ENCODE peak calls at places on chromosomes 5 and 9, in seven cellular contexts. One of them, this sample, is unnamed.

GRCh38 chr5:73625314-73625904 is 587 bp upstream of the ARHGEF28 start:
- DNase-seq in esophagus squamous epithelium: no peak
- DNase-seq in SK-N-SH: no peak
- DNase-seq in cardiac fibroblast: peak
- DNase-seq in upper lobe of right lung: no peak
- DNase-seq in heart left ventricle: no peak
- DNase-seq in HL-60: no peak
- DNase-seq in this sample: no peak

GRCh38 chr9:112286906-112287305 is 46.5 kb downstream of the PTBP3 start:
- DNase-seq in esophagus squamous epithelium: no peak
- DNase-seq in SK-N-SH: no peak
- DNase-seq in cardiac fibroblast: no peak
- DNase-seq in upper lobe of right lung: no peak
- DNase-seq in heart left ventricle: no peak
- DNase-seq in HL-60: no peak
- DNase-seq in this sample: no peak

GRCh38 chr5:1500411-1501091 is 23.2 kb downstream of the LPCAT1 start:
- DNase-seq in esophagus squamous epithelium: no peak
- DNase-seq in SK-N-SH: no peak
- DNase-seq in cardiac fibroblast: peak
- DNase-seq in upper lobe of right lung: peak
- DNase-seq in heart left ventricle: peak
- DNase-seq in HL-60: no peak
- DNase-seq in this sample: no peak

GRCh38 chr9:100602302-100602930 is 24.5 kb downstream of the CAVIN4 start:
- DNase-seq in esophagus squamous epithelium: no peak
- DNase-seq in SK-N-SH: peak
- DNase-seq in cardiac fibroblast: peak
- DNase-seq in upper lobe of right lung: no peak
- DNase-seq in heart left ventricle: no peak
- DNase-seq in HL-60: no peak
- DNase-seq in this sample: peak

GRCh38 chr9:95089916-95090791 is 227.4 kb downstream of the FANCC start:
- DNase-seq in esophagus squamous epithelium: no peak
- DNase-seq in SK-N-SH: peak
- DNase-seq in cardiac fibroblast: no peak
- DNase-seq in upper lobe of right lung: no peak
- DNase-seq in heart left ventricle: peak
- DNase-seq in HL-60: no peak
- DNase-seq in this sample: no peak

GRCh38 chr9:6931913-6932312 is 174.1 kb downstream of the KDM4C start:
- DNase-seq in esophagus squamous epithelium: no peak
- DNase-seq in SK-N-SH: no peak
- DNase-seq in cardiac fibroblast: peak
- DNase-seq in upper lobe of right lung: no peak
- DNase-seq in heart left ventricle: peak
- DNase-seq in HL-60: no peak
- DNase-seq in this sample: no peak

GRCh38 chr5:28810751-28811136 is 1772.4 kb upstream of the CDH9 start:
- DNase-seq in esophagus squamous epithelium: no peak
- DNase-seq in SK-N-SH: no peak
- DNase-seq in cardiac fibroblast: no peak
- DNase-seq in upper lobe of right lung: no peak
- DNase-seq in heart left ventricle: no peak
- DNase-seq in HL-60: no peak
- DNase-seq in this sample: no peak

GRCh38 chr9:34957492-34958410 is at the start of gene PHF24:
- DNase-seq in esophagus squamous epithelium: no peak
- DNase-seq in SK-N-SH: peak
- DNase-seq in cardiac fibroblast: peak
- DNase-seq in upper lobe of right lung: no peak
- DNase-seq in heart left ventricle: no peak
- DNase-seq in HL-60: no peak
- DNase-seq in this sample: peak

GRCh38 chr9:129910628-129911567 is 75.6 kb downstream of the USP20 start:
- DNase-seq in esophagus squamous epithelium: no peak
- DNase-seq in SK-N-SH: no peak
- DNase-seq in cardiac fibroblast: peak
- DNase-seq in upper lobe of right lung: no peak
- DNase-seq in heart left ventricle: no peak
- DNase-seq in HL-60: peak
- DNase-seq in this sample: no peak

GRCh38 chr9:8895498-8896224 is 1096.1 kb upstream of the DMAC1 start:
- DNase-seq in esophagus squamous epithelium: no peak
- DNase-seq in SK-N-SH: peak
- DNase-seq in cardiac fibroblast: peak
- DNase-seq in upper lobe of right lung: no peak
- DNase-seq in heart left ventricle: no peak
- DNase-seq in HL-60: no peak
- DNase-seq in this sample: peak

GRCh38 chr5:33997331-33997983 is 10.4 kb downstream of the AMACR start:
- DNase-seq in esophagus squamous epithelium: no peak
- DNase-seq in SK-N-SH: peak
- DNase-seq in cardiac fibroblast: peak
- DNase-seq in upper lobe of right lung: peak
- DNase-seq in heart left ventricle: peak
- DNase-seq in HL-60: peak
- DNase-seq in this sample: peak

GRCh38 chr5:74316064-74316586 is 324.4 kb downstream of the ENC1 start:
- DNase-seq in esophagus squamous epithelium: no peak
- DNase-seq in SK-N-SH: peak
- DNase-seq in cardiac fibroblast: peak
- DNase-seq in upper lobe of right lung: no peak
- DNase-seq in heart left ventricle: no peak
- DNase-seq in HL-60: no peak
- DNase-seq in this sample: peak

GRCh38 chr5:58459276-58459859 is 518 bp downstream of the PLK2 start:
- DNase-seq in esophagus squamous epithelium: no peak
- DNase-seq in SK-N-SH: no peak
- DNase-seq in cardiac fibroblast: peak
- DNase-seq in upper lobe of right lung: no peak
- DNase-seq in heart left ventricle: peak
- DNase-seq in HL-60: no peak
- DNase-seq in this sample: no peak

GRCh38 chr5:113520429-113520828 is 6.9 kb downstream of the YTHDC2 start:
- DNase-seq in esophagus squamous epithelium: no peak
- DNase-seq in SK-N-SH: no peak
- DNase-seq in cardiac fibroblast: no peak
- DNase-seq in upper lobe of right lung: no peak
- DNase-seq in heart left ventricle: no peak
- DNase-seq in HL-60: no peak
- DNase-seq in this sample: no peak

GRCh38 chr9:130847306-130848217 is 12.5 kb downstream of the ABL1 start:
- DNase-seq in esophagus squamous epithelium: no peak
- DNase-seq in SK-N-SH: peak
- DNase-seq in cardiac fibroblast: peak
- DNase-seq in upper lobe of right lung: no peak
- DNase-seq in heart left ventricle: peak
- DNase-seq in HL-60: no peak
- DNase-seq in this sample: no peak

GRCh38 chr9:121288874-121289553 is 21.1 kb downstream of the GSN start:
- DNase-seq in esophagus squamous epithelium: no peak
- DNase-seq in SK-N-SH: no peak
- DNase-seq in cardiac fibroblast: peak
- DNase-seq in upper lobe of right lung: peak
- DNase-seq in heart left ventricle: peak
- DNase-seq in HL-60: peak
- DNase-seq in this sample: peak

GRCh38 chr5:71748360-71748759 is 29.3 kb downstream of the CARTPT start:
- DNase-seq in esophagus squamous epithelium: no peak
- DNase-seq in SK-N-SH: peak
- DNase-seq in cardiac fibroblast: no peak
- DNase-seq in upper lobe of right lung: no peak
- DNase-seq in heart left ventricle: peak
- DNase-seq in HL-60: no peak
- DNase-seq in this sample: no peak

GRCh38 chr5:135559342-135559741 is 19.4 kb downstream of the CXCL14 start:
- DNase-seq in esophagus squamous epithelium: no peak
- DNase-seq in SK-N-SH: no peak
- DNase-seq in cardiac fibroblast: no peak
- DNase-seq in upper lobe of right lung: no peak
- DNase-seq in heart left ventricle: no peak
- DNase-seq in HL-60: no peak
- DNase-seq in this sample: no peak

GRCh38 chr9:18675345-18675744 is 201.4 kb downstream of the ADAMTSL1 start:
- DNase-seq in esophagus squamous epithelium: no peak
- DNase-seq in SK-N-SH: no peak
- DNase-seq in cardiac fibroblast: peak
- DNase-seq in upper lobe of right lung: no peak
- DNase-seq in heart left ventricle: no peak
- DNase-seq in HL-60: no peak
- DNase-seq in this sample: no peak

GRCh38 chr5:76728965-76729364 is 13.0 kb downstream of the F2R start:
- DNase-seq in esophagus squamous epithelium: no peak
- DNase-seq in SK-N-SH: no peak
- DNase-seq in cardiac fibroblast: no peak
- DNase-seq in upper lobe of right lung: no peak
- DNase-seq in heart left ventricle: no peak
- DNase-seq in HL-60: no peak
- DNase-seq in this sample: no peak

GRCh38 chr5:66144799-66145390 is 795 bp downstream of the SREK1 start:
- DNase-seq in esophagus squamous epithelium: peak
- DNase-seq in SK-N-SH: no peak
- DNase-seq in cardiac fibroblast: no peak
- DNase-seq in upper lobe of right lung: no peak
- DNase-seq in heart left ventricle: no peak
- DNase-seq in HL-60: no peak
- DNase-seq in this sample: no peak

GRCh38 chr9:98455957-98456621 is 200.6 kb upstream of the TBC1D2 start:
- DNase-seq in esophagus squamous epithelium: no peak
- DNase-seq in SK-N-SH: no peak
- DNase-seq in cardiac fibroblast: peak
- DNase-seq in upper lobe of right lung: no peak
- DNase-seq in heart left ventricle: no peak
- DNase-seq in HL-60: no peak
- DNase-seq in this sample: no peak

GRCh38 chr9:119802621-119803020 is 433.4 kb upstream of the BRINP1 start:
- DNase-seq in esophagus squamous epithelium: no peak
- DNase-seq in SK-N-SH: no peak
- DNase-seq in cardiac fibroblast: no peak
- DNase-seq in upper lobe of right lung: no peak
- DNase-seq in heart left ventricle: peak
- DNase-seq in HL-60: no peak
- DNase-seq in this sample: peak

GRCh38 chr5:107426209-107426608 is 244.5 kb downstream of the EFNA5 start:
- DNase-seq in esophagus squamous epithelium: no peak
- DNase-seq in SK-N-SH: no peak
- DNase-seq in cardiac fibroblast: no peak
- DNase-seq in upper lobe of right lung: no peak
- DNase-seq in heart left ventricle: no peak
- DNase-seq in HL-60: no peak
- DNase-seq in this sample: no peak

GRCh38 chr9:93501406-93501805 is 48.0 kb upstream of the FAM120AOS start:
- DNase-seq in esophagus squamous epithelium: no peak
- DNase-seq in SK-N-SH: no peak
- DNase-seq in cardiac fibroblast: no peak
- DNase-seq in upper lobe of right lung: no peak
- DNase-seq in heart left ventricle: no peak
- DNase-seq in HL-60: no peak
- DNase-seq in this sample: no peak

GRCh38 chr5:135551593-135552447 is 16.1 kb upstream of the NEUROG1 start:
- DNase-seq in esophagus squamous epithelium: no peak
- DNase-seq in SK-N-SH: peak
- DNase-seq in cardiac fibroblast: peak
- DNase-seq in upper lobe of right lung: no peak
- DNase-seq in heart left ventricle: peak
- DNase-seq in HL-60: peak
- DNase-seq in this sample: peak

GRCh38 chr5:91384671-91385430 is 1.7 kb upstream of the ARRDC3 start:
- DNase-seq in esophagus squamous epithelium: no peak
- DNase-seq in SK-N-SH: peak
- DNase-seq in cardiac fibroblast: peak
- DNase-seq in upper lobe of right lung: no peak
- DNase-seq in heart left ventricle: peak
- DNase-seq in HL-60: peak
- DNase-seq in this sample: peak
- H3K4me3 ChIP-seq in esophagus squamous epithelium: peak
- H3K4me3 ChIP-seq in SK-N-SH: peak
- H3K4me3 ChIP-seq in cardiac fibroblast: no peak
- H3K4me3 ChIP-seq in upper lobe of right lung: peak
- H3K4me3 ChIP-seq in heart left ventricle: no peak
- H3K4me3 ChIP-seq in HL-60: no peak
- H3K4me3 ChIP-seq in this sample: peak

DNA sequence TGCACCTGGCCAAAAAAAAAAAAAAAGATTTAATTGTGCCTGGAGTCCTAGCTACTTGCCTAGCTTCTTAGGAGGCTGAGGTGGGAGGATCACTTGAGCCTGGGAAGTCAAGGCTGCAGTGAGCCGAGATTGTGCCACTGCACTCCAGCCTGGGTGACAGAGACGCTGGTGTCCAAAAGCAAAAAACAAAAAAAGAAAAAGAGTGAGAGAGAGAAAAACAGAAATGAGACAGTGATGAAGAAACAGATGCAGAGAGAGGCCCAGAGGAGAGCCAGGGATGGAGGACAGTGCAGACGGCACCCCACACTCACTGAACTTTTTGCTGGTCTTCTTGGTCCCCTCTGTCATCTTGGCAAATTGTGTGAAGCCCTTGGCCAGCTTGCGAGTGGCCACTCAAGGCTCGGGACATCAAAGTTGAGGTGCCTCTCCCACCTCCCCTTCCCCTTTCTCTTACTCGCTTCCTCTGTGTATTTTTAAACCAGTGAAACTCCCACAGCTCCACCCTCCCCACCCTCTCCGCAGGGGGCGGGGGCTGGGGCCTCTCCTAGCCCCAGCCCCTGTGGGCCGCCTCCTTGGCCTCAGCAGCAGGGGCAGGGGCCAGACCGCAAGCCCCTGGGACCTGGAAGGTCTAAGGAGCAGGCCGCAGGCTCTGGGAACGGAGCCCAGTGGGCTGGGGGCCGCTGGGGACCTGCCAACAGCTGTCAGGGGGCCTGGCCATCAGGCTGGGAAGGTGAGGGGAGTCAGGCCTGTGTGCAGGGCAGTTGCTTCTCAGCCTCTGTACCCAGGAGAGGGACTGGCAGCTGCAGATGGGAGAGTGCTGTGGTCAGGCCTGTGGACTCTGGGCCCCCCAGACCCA is at the start of gene SH2D3C:
- DNase-seq in esophagus squamous epithelium: no peak
- DNase-seq in SK-N-SH: no peak
- DNase-seq in cardiac fibroblast: peak
- DNase-seq in upper lobe of right lung: peak
- DNase-seq in heart left ventricle: peak
- DNase-seq in HL-60: no peak
- DNase-seq in this sample: no peak
- H3K4me3 ChIP-seq in esophagus squamous epithelium: peak
- H3K4me3 ChIP-seq in SK-N-SH: no peak
- H3K4me3 ChIP-seq in cardiac fibroblast: no peak
- H3K4me3 ChIP-seq in upper lobe of right lung: peak
- H3K4me3 ChIP-seq in heart left ventricle: peak
- H3K4me3 ChIP-seq in HL-60: peak
- H3K4me3 ChIP-seq in this sample: no peak

GRCh38 chr5:109744261-109744660 is 54.5 kb downstream of the MAN2A1 start:
- DNase-seq in esophagus squamous epithelium: no peak
- DNase-seq in SK-N-SH: no peak
- DNase-seq in cardiac fibroblast: no peak
- DNase-seq in upper lobe of right lung: no peak
- DNase-seq in heart left ventricle: no peak
- DNase-seq in HL-60: no peak
- DNase-seq in this sample: no peak
- H3K4me3 ChIP-seq in esophagus squamous epithelium: no peak
- H3K4me3 ChIP-seq in SK-N-SH: no peak
- H3K4me3 ChIP-seq in cardiac fibroblast: no peak
- H3K4me3 ChIP-seq in upper lobe of right lung: no peak
- H3K4me3 ChIP-seq in heart left ventricle: no peak
- H3K4me3 ChIP-seq in HL-60: no peak
- H3K4me3 ChIP-seq in this sample: no peak

GRCh38 chr9:36165766-36166149 is 3.4 kb upstream of the CCIN start:
- DNase-seq in esophagus squamous epithelium: no peak
- DNase-seq in SK-N-SH: no peak
- DNase-seq in cardiac fibroblast: peak
- DNase-seq in upper lobe of right lung: no peak
- DNase-seq in heart left ventricle: no peak
- DNase-seq in HL-60: no peak
- DNase-seq in this sample: no peak
- H3K4me3 ChIP-seq in esophagus squamous epithelium: peak
- H3K4me3 ChIP-seq in SK-N-SH: no peak
- H3K4me3 ChIP-seq in cardiac fibroblast: no peak
- H3K4me3 ChIP-seq in upper lobe of right lung: peak
- H3K4me3 ChIP-seq in heart left ventricle: no peak
- H3K4me3 ChIP-seq in HL-60: no peak
- H3K4me3 ChIP-seq in this sample: no peak

This sample was measured in WERI-Rb-1.